ENCODE peak calls at places on chromosome 22, in nine cellular contexts. One of them, this sample, is unnamed.

GRCh38 chr22:19352766-19353165 is 61.2 kb upstream of the CLTCL1 start:
- DNase-seq in activated CD4-positive, alpha-beta T cell treated with anti-CD3 and anti-CD28 coated beads for 24 hours: no peak
- DNase-seq in hypothalamus: no peak
- DNase-seq in immature natural killer cell: no peak
- DNase-seq in activated T-helper 9 cell treated with anti-CD3 and anti-CD28 coated beads, Interleukin-2, amount 50 U/mL, for 16 hours: no peak
- DNase-seq in stimulated activated CD4-positive, alpha-beta T cell treated with anti-CD3 and anti-CD28 coated beads, TNF-alpha, amount 100 ng/mL, for 24 hours: no peak
- DNase-seq in left kidney: no peak
- DNase-seq in heart left ventricle: peak
- DNase-seq in aorta: peak
- DNase-seq in this sample: no peak

GRCh38 chr22:19407649-19408606 is 23.6 kb downstream of the HIRA start:
- DNase-seq in aorta: no peak
- DNase-seq in left kidney: peak
- DNase-seq in stimulated activated CD4-positive, alpha-beta T cell treated with anti-CD3 and anti-CD28 coated beads, TNF-alpha, amount 100 ng/mL, for 24 hours: no peak
- DNase-seq in heart left ventricle: peak
- DNase-seq in activated CD4-positive, alpha-beta T cell treated with anti-CD3 and anti-CD28 coated beads for 24 hours: no peak
- DNase-seq in hypothalamus: no peak
- DNase-seq in activated T-helper 9 cell treated with anti-CD3 and anti-CD28 coated beads, Interleukin-2, amount 50 U/mL, for 16 hours: no peak
- DNase-seq in immature natural killer cell: no peak
- DNase-seq in this sample: no peak

GRCh38 chr22:42848941-42849340 is 8.1 kb downstream of the ARFGAP3 start:
- DNase-seq in stimulated activated CD4-positive, alpha-beta T cell treated with anti-CD3 and anti-CD28 coated beads, TNF-alpha, amount 100 ng/mL, for 24 hours: no peak
- DNase-seq in immature natural killer cell: no peak
- DNase-seq in aorta: peak
- DNase-seq in activated T-helper 9 cell treated with anti-CD3 and anti-CD28 coated beads, Interleukin-2, amount 50 U/mL, for 16 hours: no peak
- DNase-seq in activated CD4-positive, alpha-beta T cell treated with anti-CD3 and anti-CD28 coated beads for 24 hours: no peak
- DNase-seq in left kidney: no peak
- DNase-seq in heart left ventricle: no peak
- DNase-seq in hypothalamus: no peak
- DNase-seq in this sample: no peak

GRCh38 chr22:27416553-27417427 is 384.8 kb downstream of the MN1 start:
- DNase-seq in activated CD4-positive, alpha-beta T cell treated with anti-CD3 and anti-CD28 coated beads for 24 hours: no peak
- DNase-seq in immature natural killer cell: no peak
- DNase-seq in heart left ventricle: no peak
- DNase-seq in hypothalamus: no peak
- DNase-seq in aorta: peak
- DNase-seq in activated T-helper 9 cell treated with anti-CD3 and anti-CD28 coated beads, Interleukin-2, amount 50 U/mL, for 16 hours: no peak
- DNase-seq in stimulated activated CD4-positive, alpha-beta T cell treated with anti-CD3 and anti-CD28 coated beads, TNF-alpha, amount 100 ng/mL, for 24 hours: no peak
- DNase-seq in left kidney: peak
- DNase-seq in this sample: no peak

GRCh38 chr22:23516304-23516703 is 63.8 kb downstream of the IGLL1 start:
- DNase-seq in heart left ventricle: no peak
- DNase-seq in aorta: no peak
- DNase-seq in hypothalamus: no peak
- DNase-seq in stimulated activated CD4-positive, alpha-beta T cell treated with anti-CD3 and anti-CD28 coated beads, TNF-alpha, amount 100 ng/mL, for 24 hours: no peak
- DNase-seq in activated CD4-positive, alpha-beta T cell treated with anti-CD3 and anti-CD28 coated beads for 24 hours: no peak
- DNase-seq in immature natural killer cell: no peak
- DNase-seq in left kidney: peak
- DNase-seq in activated T-helper 9 cell treated with anti-CD3 and anti-CD28 coated beads, Interleukin-2, amount 50 U/mL, for 16 hours: no peak
- DNase-seq in this sample: no peak

GRCh38 chr22:41513391-41513790 is 30.9 kb downstream of the POLR3H start:
- DNase-seq in left kidney: no peak
- DNase-seq in stimulated activated CD4-positive, alpha-beta T cell treated with anti-CD3 and anti-CD28 coated beads, TNF-alpha, amount 100 ng/mL, for 24 hours: no peak
- DNase-seq in hypothalamus: peak
- DNase-seq in activated CD4-positive, alpha-beta T cell treated with anti-CD3 and anti-CD28 coated beads for 24 hours: no peak
- DNase-seq in aorta: no peak
- DNase-seq in heart left ventricle: no peak
- DNase-seq in immature natural killer cell: no peak
- DNase-seq in activated T-helper 9 cell treated with anti-CD3 and anti-CD28 coated beads, Interleukin-2, amount 50 U/mL, for 16 hours: no peak
- DNase-seq in this sample: no peak

GRCh38 chr22:44894782-44895181 is 115.0 kb downstream of the PHF21B start:
- DNase-seq in hypothalamus: no peak
- DNase-seq in left kidney: no peak
- DNase-seq in activated CD4-positive, alpha-beta T cell treated with anti-CD3 and anti-CD28 coated beads for 24 hours: no peak
- DNase-seq in immature natural killer cell: no peak
- DNase-seq in aorta: peak
- DNase-seq in stimulated activated CD4-positive, alpha-beta T cell treated with anti-CD3 and anti-CD28 coated beads, TNF-alpha, amount 100 ng/mL, for 24 hours: no peak
- DNase-seq in activated T-helper 9 cell treated with anti-CD3 and anti-CD28 coated beads, Interleukin-2, amount 50 U/mL, for 16 hours: no peak
- DNase-seq in heart left ventricle: no peak
- DNase-seq in this sample: no peak

GRCh38 chr22:38257650-38258246 is 15.1 kb downstream of the TMEM184B start:
- DNase-seq in heart left ventricle: no peak
- DNase-seq in left kidney: peak
- DNase-seq in activated T-helper 9 cell treated with anti-CD3 and anti-CD28 coated beads, Interleukin-2, amount 50 U/mL, for 16 hours: no peak
- DNase-seq in activated CD4-positive, alpha-beta T cell treated with anti-CD3 and anti-CD28 coated beads for 24 hours: no peak
- DNase-seq in aorta: no peak
- DNase-seq in immature natural killer cell: no peak
- DNase-seq in hypothalamus: no peak
- DNase-seq in stimulated activated CD4-positive, alpha-beta T cell treated with anti-CD3 and anti-CD28 coated beads, TNF-alpha, amount 100 ng/mL, for 24 hours: no peak
- DNase-seq in this sample: no peak

GRCh38 chr22:37330200-37331033 is 48.1 kb downstream of the CYTH4 start:
- DNase-seq in hypothalamus: no peak
- DNase-seq in aorta: no peak
- DNase-seq in immature natural killer cell: no peak
- DNase-seq in stimulated activated CD4-positive, alpha-beta T cell treated with anti-CD3 and anti-CD28 coated beads, TNF-alpha, amount 100 ng/mL, for 24 hours: peak
- DNase-seq in activated T-helper 9 cell treated with anti-CD3 and anti-CD28 coated beads, Interleukin-2, amount 50 U/mL, for 16 hours: no peak
- DNase-seq in left kidney: peak
- DNase-seq in activated CD4-positive, alpha-beta T cell treated with anti-CD3 and anti-CD28 coated beads for 24 hours: peak
- DNase-seq in heart left ventricle: no peak
- DNase-seq in this sample: no peak

GRCh38 chr22:30047364-30047738 is 32.9 kb upstream of the HORMAD2 start:
- DNase-seq in activated T-helper 9 cell treated with anti-CD3 and anti-CD28 coated beads, Interleukin-2, amount 50 U/mL, for 16 hours: no peak
- DNase-seq in heart left ventricle: no peak
- DNase-seq in hypothalamus: no peak
- DNase-seq in aorta: no peak
- DNase-seq in immature natural killer cell: peak
- DNase-seq in left kidney: no peak
- DNase-seq in activated CD4-positive, alpha-beta T cell treated with anti-CD3 and anti-CD28 coated beads for 24 hours: no peak
- DNase-seq in stimulated activated CD4-positive, alpha-beta T cell treated with anti-CD3 and anti-CD28 coated beads, TNF-alpha, amount 100 ng/mL, for 24 hours: no peak
- DNase-seq in this sample: no peak

GRCh38 chr22:17119481-17120202 is 1.5 kb downstream of the TMEM121B start:
- DNase-seq in immature natural killer cell: no peak
- DNase-seq in activated T-helper 9 cell treated with anti-CD3 and anti-CD28 coated beads, Interleukin-2, amount 50 U/mL, for 16 hours: no peak
- DNase-seq in activated CD4-positive, alpha-beta T cell treated with anti-CD3 and anti-CD28 coated beads for 24 hours: no peak
- DNase-seq in left kidney: peak
- DNase-seq in stimulated activated CD4-positive, alpha-beta T cell treated with anti-CD3 and anti-CD28 coated beads, TNF-alpha, amount 100 ng/mL, for 24 hours: no peak
- DNase-seq in aorta: peak
- DNase-seq in hypothalamus: no peak
- DNase-seq in heart left ventricle: no peak
- DNase-seq in this sample: no peak

GRCh38 chr22:29431986-29432385 is 6.4 kb upstream of the RFPL1 start:
- DNase-seq in activated T-helper 9 cell treated with anti-CD3 and anti-CD28 coated beads, Interleukin-2, amount 50 U/mL, for 16 hours: no peak
- DNase-seq in immature natural killer cell: no peak
- DNase-seq in left kidney: peak
- DNase-seq in heart left ventricle: no peak
- DNase-seq in aorta: no peak
- DNase-seq in stimulated activated CD4-positive, alpha-beta T cell treated with anti-CD3 and anti-CD28 coated beads, TNF-alpha, amount 100 ng/mL, for 24 hours: no peak
- DNase-seq in activated CD4-positive, alpha-beta T cell treated with anti-CD3 and anti-CD28 coated beads for 24 hours: no peak
- DNase-seq in hypothalamus: no peak
- DNase-seq in this sample: no peak

GRCh38 chr22:31676700-31677099 is 14.7 kb upstream of the PISD start:
- DNase-seq in heart left ventricle: peak
- DNase-seq in hypothalamus: peak
- DNase-seq in aorta: peak
- DNase-seq in activated CD4-positive, alpha-beta T cell treated with anti-CD3 and anti-CD28 coated beads for 24 hours: peak
- DNase-seq in left kidney: peak
- DNase-seq in immature natural killer cell: peak
- DNase-seq in activated T-helper 9 cell treated with anti-CD3 and anti-CD28 coated beads, Interleukin-2, amount 50 U/mL, for 16 hours: peak
- DNase-seq in stimulated activated CD4-positive, alpha-beta T cell treated with anti-CD3 and anti-CD28 coated beads, TNF-alpha, amount 100 ng/mL, for 24 hours: peak
- DNase-seq in this sample: no peak

GRCh38 chr22:44261861-44262595 is 50.7 kb downstream of the SHISAL1 start:
- DNase-seq in heart left ventricle: peak
- DNase-seq in stimulated activated CD4-positive, alpha-beta T cell treated with anti-CD3 and anti-CD28 coated beads, TNF-alpha, amount 100 ng/mL, for 24 hours: no peak
- DNase-seq in activated T-helper 9 cell treated with anti-CD3 and anti-CD28 coated beads, Interleukin-2, amount 50 U/mL, for 16 hours: no peak
- DNase-seq in immature natural killer cell: no peak
- DNase-seq in activated CD4-positive, alpha-beta T cell treated with anti-CD3 and anti-CD28 coated beads for 24 hours: no peak
- DNase-seq in hypothalamus: no peak
- DNase-seq in left kidney: no peak
- DNase-seq in aorta: peak
- DNase-seq in this sample: no peak

GRCh38 chr22:27581688-27582087 is 219.9 kb downstream of the MN1 start:
- DNase-seq in aorta: peak
- DNase-seq in left kidney: peak
- DNase-seq in stimulated activated CD4-positive, alpha-beta T cell treated with anti-CD3 and anti-CD28 coated beads, TNF-alpha, amount 100 ng/mL, for 24 hours: no peak
- DNase-seq in hypothalamus: peak
- DNase-seq in activated CD4-positive, alpha-beta T cell treated with anti-CD3 and anti-CD28 coated beads for 24 hours: no peak
- DNase-seq in heart left ventricle: peak
- DNase-seq in immature natural killer cell: no peak
- DNase-seq in activated T-helper 9 cell treated with anti-CD3 and anti-CD28 coated beads, Interleukin-2, amount 50 U/mL, for 16 hours: no peak
- DNase-seq in this sample: no peak

GRCh38 chr22:23248583-23248982 is 68.3 kb downstream of the BCR start:
- DNase-seq in activated T-helper 9 cell treated with anti-CD3 and anti-CD28 coated beads, Interleukin-2, amount 50 U/mL, for 16 hours: no peak
- DNase-seq in hypothalamus: no peak
- DNase-seq in aorta: no peak
- DNase-seq in activated CD4-positive, alpha-beta T cell treated with anti-CD3 and anti-CD28 coated beads for 24 hours: no peak
- DNase-seq in heart left ventricle: no peak
- DNase-seq in stimulated activated CD4-positive, alpha-beta T cell treated with anti-CD3 and anti-CD28 coated beads, TNF-alpha, amount 100 ng/mL, for 24 hours: no peak
- DNase-seq in left kidney: peak
- DNase-seq in immature natural killer cell: no peak
- DNase-seq in this sample: no peak

GRCh38 chr22:19628038-19628776 is 86.1 kb upstream of the SEPTIN5 start:
- DNase-seq in left kidney: no peak
- DNase-seq in immature natural killer cell: no peak
- DNase-seq in aorta: peak
- DNase-seq in hypothalamus: no peak
- DNase-seq in stimulated activated CD4-positive, alpha-beta T cell treated with anti-CD3 and anti-CD28 coated beads, TNF-alpha, amount 100 ng/mL, for 24 hours: no peak
- DNase-seq in activated T-helper 9 cell treated with anti-CD3 and anti-CD28 coated beads, Interleukin-2, amount 50 U/mL, for 16 hours: no peak
- DNase-seq in heart left ventricle: no peak
- DNase-seq in activated CD4-positive, alpha-beta T cell treated with anti-CD3 and anti-CD28 coated beads for 24 hours: no peak
- DNase-seq in this sample: no peak

GRCh38 chr22:23270212-23270733 is 90.0 kb downstream of the BCR start:
- DNase-seq in activated T-helper 9 cell treated with anti-CD3 and anti-CD28 coated beads, Interleukin-2, amount 50 U/mL, for 16 hours: no peak
- DNase-seq in activated CD4-positive, alpha-beta T cell treated with anti-CD3 and anti-CD28 coated beads for 24 hours: no peak
- DNase-seq in heart left ventricle: no peak
- DNase-seq in stimulated activated CD4-positive, alpha-beta T cell treated with anti-CD3 and anti-CD28 coated beads, TNF-alpha, amount 100 ng/mL, for 24 hours: no peak
- DNase-seq in aorta: no peak
- DNase-seq in hypothalamus: no peak
- DNase-seq in left kidney: peak
- DNase-seq in immature natural killer cell: no peak
- DNase-seq in this sample: no peak